ENCODE peak calls at places on chromosomes 5 and 9, in eight cellular contexts. G is A549, R is HCT116, N is HepG2, F is K562, A is SK-N-SH, H is GM12878, B is H1. L is an unnamed sample.

GRCh38 chr9:98227883-98228282 is 27.6 kb downstream of the TBC1D2 start:
- DNase-seq in R (no peak), N (peak; percentile 69), B (no peak), A (no peak), G (no peak), F (no peak), H (no peak), L (no peak)

GRCh38 chr9:109499631-109500120 is 1.6 kb upstream of the PTPN3 start:
- DNase-seq in F (no peak), B (no peak), N (peak; percentile 45), R (no peak), A (peak; percentile 81), G (peak; percentile 69), H (no peak), L (no peak)

GRCh38 chr9:83280790-83281189 is 217.8 kb upstream of the RASEF start:
- DNase-seq in F (no peak), G (no peak), A (no peak), B (no peak), R (no peak), H (no peak), N (no peak), L (no peak)

GRCh38 chr5:115565233-115565632 is 20.7 kb upstream of the FEM1C start:
- DNase-seq in F (no peak), B (no peak), G (no peak), N (no peak), H (no peak), A (peak; percentile 24), R (no peak), L (no peak)

GRCh38 chr9:89710689-89711088 is 105.9 kb downstream of the GADD45G start:
- DNase-seq in N (no peak), B (no peak), R (no peak), G (no peak), H (no peak), A (no peak), F (no peak), L (no peak)

GRCh38 chr5:126527892-126528291 is 67.1 kb downstream of the ALDH7A1 start:
- DNase-seq in H (no peak), A (no peak), B (no peak), R (no peak), F (peak; percentile 38), N (no peak), G (no peak), L (peak; percentile 98)

GRCh38 chr9:137138701-137139467 is at the start of gene GRIN1:
- DNase-seq in A (peak; percentile 70), B (no peak), F (peak; percentile 84), G (no peak), N (no peak), H (no peak), R (no peak), L (no peak)

GRCh38 chr5:89265511-89266169 is 382.7 kb upstream of the MEF2C start:
- DNase-seq in G (no peak), N (no peak), B (no peak), R (no peak), F (no peak), H (no peak), A (no peak), L (peak; percentile 89)

GRCh38 chr5:134091626-134092121 is 22.8 kb upstream of the TCF7 start:
- DNase-seq in R (no peak), A (no peak), H (no peak), B (no peak), F (no peak), N (peak; percentile 80), G (no peak), L (no peak)

GRCh38 chr5:115274584-115274983 is 11.9 kb upstream of the PGGT1B start:
- DNase-seq in G (no peak), B (no peak), H (no peak), A (no peak), N (no peak), F (no peak), R (no peak), L (no peak)

GRCh38 chr5:55578771-55579170 is 44.0 kb upstream of the PLPP1 start:
- DNase-seq in A (no peak), H (no peak), N (no peak), B (no peak), F (no peak), G (no peak), R (no peak), L (peak; percentile 48)

GRCh38 chr9:103802068-103802467 is 292.0 kb upstream of the SMC2 start:
- DNase-seq in F (no peak), A (no peak), H (no peak), R (no peak), N (no peak), B (no peak), G (no peak), L (no peak)

GRCh38 chr9:35116898-35117551 is 1.4 kb upstream of the ATOSB start:
- DNase-seq in R (peak; percentile 86), F (peak; percentile 72), B (peak; percentile 83), A (peak; percentile 81), G (peak; percentile 90), N (peak; percentile 86), H (no peak), L (peak; percentile 90)

GRCh38 chr5:8517461-8517860 is 648.5 kb downstream of the MTRR start:
- DNase-seq in F (no peak), A (no peak), H (no peak), G (no peak), B (no peak), R (no peak), N (no peak), L (peak; percentile 16)

GRCh38 chr5:9622891-9623547 is 7.1 kb downstream of the TAS2R1 start:
- DNase-seq in B (no peak), A (no peak), H (no peak), R (no peak), G (no peak), N (no peak), F (no peak), L (peak; percentile 93)

GRCh38 chr9:36151306-36152210 is 15.0 kb downstream of the GLIPR2 start:
- DNase-seq in H (peak; percentile 72), A (no peak), G (no peak), N (no peak), B (no peak), R (no peak), F (no peak), L (peak; percentile 64)

GRCh38 chr9:87685871-87686519 is 39.9 kb upstream of the CTSL start:
- DNase-seq in B (no peak), G (no peak), F (peak; percentile 16), H (no peak), N (no peak), A (no peak), R (no peak), L (peak; percentile 27)

DNA sequence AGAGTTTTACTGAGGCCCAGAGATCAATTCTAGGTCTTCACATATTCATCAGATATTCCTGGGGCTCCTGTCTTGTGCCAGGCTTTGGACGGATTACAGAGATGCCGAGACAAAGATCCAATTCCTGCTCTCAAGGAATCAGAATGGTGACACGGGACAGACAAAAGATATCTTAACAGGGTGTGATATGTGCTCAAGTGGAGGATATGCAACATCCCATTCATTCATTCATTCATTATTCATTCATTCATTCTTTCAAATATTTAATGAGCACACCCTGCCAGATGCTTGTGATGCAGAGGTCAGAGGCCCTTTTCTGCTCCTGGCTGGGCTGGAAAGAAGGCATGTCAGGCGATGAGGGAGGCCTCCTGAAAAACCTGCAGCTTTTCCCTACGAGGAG is 21.8 kb downstream of the LHX2 start:
- DNase-seq in F (no peak), G (no peak), A (no peak), H (no peak), N (no peak), B (no peak), R (no peak), L (no peak)
- TF ChIP-seq RAD21 in F (no peak), G (no peak), A (no peak), H (no peak), N (no peak), B (no peak), R (no peak), L (no peak)

DNA sequence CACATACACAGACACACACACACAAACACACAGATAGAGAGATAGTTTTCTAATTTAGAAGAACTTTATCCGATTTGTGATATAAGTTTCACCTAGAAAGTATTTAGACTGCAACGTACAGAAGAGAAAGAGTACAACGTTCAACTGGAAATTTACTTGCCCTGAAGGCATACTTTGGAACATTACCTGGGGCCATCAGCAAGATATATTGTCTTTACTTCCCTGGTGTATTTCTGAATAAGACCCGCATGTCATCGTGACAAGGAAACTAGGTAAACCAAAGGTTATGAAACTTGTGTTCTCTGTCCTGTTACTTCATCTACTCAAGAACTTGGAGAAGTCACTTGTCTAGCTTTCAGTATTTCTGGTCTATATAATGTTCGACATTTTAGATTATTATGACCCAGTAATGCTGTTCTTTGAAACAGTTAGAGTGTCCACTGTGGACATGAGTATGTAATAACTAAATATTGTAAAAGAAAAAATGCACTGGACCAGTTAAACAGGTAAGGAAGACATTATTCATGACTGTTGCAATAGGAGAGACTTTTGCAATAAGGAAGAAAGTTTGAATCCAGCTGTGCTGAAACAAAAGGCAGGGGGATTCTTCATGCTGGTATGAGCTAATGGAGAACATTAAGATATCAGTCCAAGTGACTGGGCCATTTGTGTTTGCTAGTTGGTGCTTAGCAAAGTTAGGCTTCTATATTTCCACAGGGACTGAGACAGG is 1791.1 kb downstream of the MAT2B start:
- DNase-seq in B (no peak), N (no peak), H (no peak), R (no peak), G (no peak), A (no peak), F (no peak), L (no peak)
- TF ChIP-seq RAD21 in B (no peak), N (no peak), H (no peak), R (no peak), G (no peak), A (no peak), F (no peak), L (no peak)

DNA sequence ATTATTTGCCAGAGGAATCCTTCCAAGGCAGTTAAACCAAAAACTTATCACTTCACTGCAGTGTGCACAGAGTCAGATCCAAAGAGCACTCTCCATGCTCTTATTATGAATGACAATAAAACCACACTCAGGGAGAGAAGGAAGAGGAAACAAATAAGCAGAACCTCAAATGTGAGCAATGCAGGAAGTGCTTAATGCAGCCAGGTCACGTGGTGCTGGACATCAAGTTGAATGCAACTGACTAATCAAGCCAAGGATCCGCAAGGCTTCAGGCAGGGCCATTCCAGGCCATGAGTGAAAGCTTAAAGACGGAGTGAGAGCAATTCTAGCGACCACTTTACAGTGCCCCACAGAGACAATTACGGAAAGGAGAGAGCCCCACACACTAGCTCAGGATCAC is 230.4 kb upstream of the PUM3 start:
- DNase-seq in F (no peak), N (no peak), A (no peak), B (no peak), H (no peak), R (no peak), G (no peak), L (no peak)
- TF ChIP-seq RAD21 in F (no peak), N (no peak), A (no peak), B (no peak), H (no peak), R (no peak), G (no peak), L (no peak)

DNA sequence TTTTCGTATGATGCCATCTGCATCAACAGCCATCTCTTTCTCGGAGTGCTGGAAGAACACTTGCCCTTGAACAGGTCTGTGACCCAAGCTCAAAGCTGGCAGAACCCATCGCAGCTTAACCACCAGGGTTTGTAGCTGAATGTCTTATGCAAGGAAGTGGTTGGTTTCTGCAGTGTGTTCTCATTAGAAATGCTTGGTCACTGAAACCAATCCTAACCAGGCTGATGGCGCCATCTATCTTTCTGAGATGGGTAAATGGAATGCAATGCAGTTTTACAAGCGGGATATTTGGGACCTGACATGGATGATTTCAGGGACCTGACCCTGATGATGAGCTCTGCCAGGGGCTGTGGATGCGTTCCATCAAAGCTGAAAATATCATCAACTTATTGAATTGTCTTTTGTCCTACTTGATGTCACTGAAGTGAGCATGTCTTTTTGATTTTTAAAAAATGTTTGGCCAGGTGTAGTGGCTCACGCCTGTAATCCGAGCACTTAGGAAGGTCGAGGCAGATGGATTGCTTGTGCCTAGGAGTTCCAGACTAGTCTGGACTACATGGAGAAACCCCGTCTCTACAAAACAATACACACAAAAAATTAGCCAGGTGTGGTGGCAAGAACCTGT is 28.7 kb downstream of the DMRT3 start:
- DNase-seq in F (peak; percentile 7), A (peak; percentile 24), B (no peak), N (peak; percentile 47), R (peak; percentile 24), G (peak; percentile 25), H (peak; percentile 53), L (peak; percentile 47)
- TF ChIP-seq RAD21 in F (peak; percentile 17), A (peak; percentile 67), B (peak; percentile 70), N (no peak), R (peak; percentile 67), G (peak; percentile 55), H (peak; percentile 90), L (peak; percentile 67)